ENCODE peak calls at places on chromosome 1, in ten cellular contexts. K, C, P, Q, F, E, G, B, Z and Y are unnamed samples.

GRCh38 chr1:53754484-53755312 is 15.7 kb upstream of the GLIS1 start:
- DNase-seq in E (no peak), G (peak), B (no peak), K (no peak), F (peak), P (no peak), Z (peak), Q (peak), C (peak), Y (no peak)

GRCh38 chr1:50308883-50309282 is 114.4 kb downstream of the DMRTA2 start:
- DNase-seq in Q (peak), C (peak), K (no peak), G (peak), F (no peak), B (peak), Z (peak), P (no peak), E (peak), Y (no peak)

GRCh38 chr1:230105754-230106625 is 39.0 kb downstream of the GALNT2 start:
- DNase-seq in B (no peak), P (no peak), K (no peak), Q (peak), F (peak), G (peak), Z (peak), C (peak), E (peak), Y (no peak)

GRCh38 chr1:198764748-198765147 is 125.9 kb downstream of the PTPRC start:
- DNase-seq in E (no peak), P (no peak), B (no peak), F (no peak), C (peak), G (peak), Z (no peak), K (no peak), Q (no peak), Y (no peak)

GRCh38 chr1:162709870-162710269 is 77.6 kb downstream of the DDR2 start:
- DNase-seq in G (peak), Z (no peak), F (no peak), K (no peak), P (no peak), E (no peak), Q (no peak), B (no peak), C (peak), Y (no peak)

GRCh38 chr1:15137807-15138206 is 15.7 kb upstream of the TMEM51 start:
- DNase-seq in K (no peak), P (no peak), E (no peak), F (no peak), C (no peak), G (no peak), Z (no peak), B (no peak), Q (no peak), Y (no peak)

GRCh38 chr1:30663596-30664091 is 59.7 kb downstream of the MATN1 start:
- DNase-seq in Z (no peak), Q (no peak), P (peak), K (no peak), E (no peak), B (no peak), F (peak), G (no peak), C (no peak), Y (no peak)

GRCh38 chr1:245678866-245679411 is 524.2 kb downstream of the KIF26B start:
- DNase-seq in B (no peak), G (no peak), K (no peak), E (no peak), F (no peak), Q (no peak), P (no peak), Z (no peak), C (no peak), Y (no peak)

GRCh38 chr1:210231846-210232523 is 611 bp upstream of the SERTAD4 start:
- DNase-seq in G (peak), E (peak), F (peak), K (peak), Q (peak), P (no peak), Z (peak), C (no peak), B (peak), Y (no peak)

GRCh38 chr1:76302711-76303347 is 228.3 kb downstream of the ST6GALNAC3 start:
- DNase-seq in P (no peak), G (peak), Z (no peak), Q (no peak), B (no peak), C (peak), F (no peak), E (no peak), K (no peak), Y (no peak)

GRCh38 chr1:53341961-53342707 is 14.3 kb upstream of the LRP8 start:
- DNase-seq in F (no peak), Z (no peak), C (no peak), B (no peak), G (no peak), P (no peak), Q (no peak), K (no peak), E (no peak), Y (no peak)

GRCh38 chr1:38741341-38741740 is 118.2 kb downstream of the RRAGC start:
- DNase-seq in E (no peak), P (no peak), K (no peak), Z (no peak), Q (peak), F (no peak), C (no peak), B (no peak), G (peak), Y (no peak)

GRCh38 chr1:30672661-30673060 is 50.7 kb downstream of the MATN1 start:
- DNase-seq in E (no peak), Z (no peak), P (no peak), C (no peak), Q (no peak), K (no peak), G (no peak), F (no peak), B (no peak), Y (no peak)

GRCh38 chr1:109759513-109760334 is 4.0 kb downstream of the EPS8L3 start:
- DNase-seq in B (no peak), P (no peak), E (no peak), G (no peak), Z (no peak), F (no peak), C (no peak), K (peak), Q (no peak), Y (no peak)

GRCh38 chr1:159079518-159079917 is 3.0 kb upstream of the AIM2 start:
- DNase-seq in B (no peak), Z (peak), K (no peak), E (no peak), P (no peak), Q (no peak), F (no peak), C (no peak), G (no peak), Y (no peak)

GRCh38 chr1:78836736-78837135 is 169.8 kb downstream of the ADGRL4 start:
- DNase-seq in G (peak), K (no peak), P (no peak), Z (no peak), B (no peak), E (no peak), C (no peak), Q (peak), F (peak), Y (no peak)

GRCh38 chr1:1833916-1834325 is 55.7 kb upstream of the NADK start:
- DNase-seq in K (no peak), B (no peak), Z (no peak), Q (no peak), C (peak), G (peak), P (no peak), F (no peak), E (peak), Y (no peak)

GRCh38 chr1:90204036-90204594 is 209.2 kb downstream of the ZNF326 start:
- DNase-seq in B (no peak), K (no peak), Q (no peak), G (no peak), F (no peak), P (no peak), C (no peak), Z (no peak), E (no peak), Y (no peak)

GRCh38 chr1:79531790-79532189 is 525.3 kb upstream of the ADGRL4 start:
- DNase-seq in Q (no peak), F (no peak), P (no peak), E (no peak), C (no peak), K (no peak), Z (no peak), B (no peak), G (no peak), Y (no peak)

GRCh38 chr1:197146108-197147095 is at the start of gene ASPM:
- DNase-seq in Q (peak), E (peak), F (peak), G (peak), B (peak), K (peak), P (peak), C (peak), Z (peak), Y (peak)

GRCh38 chr1:147902183-147902845 is at the start of gene GJA8:
- DNase-seq in P (no peak), B (no peak), C (no peak), Z (no peak), K (no peak), E (no peak), G (no peak), Q (no peak), F (no peak), Y (no peak)

GRCh38 chr1:55040083-55040952 is 970 bp downstream of the PCSK9 start:
- DNase-seq in F (peak), Z (peak), G (no peak), E (no peak), C (no peak), P (no peak), Q (no peak), B (no peak), K (no peak), Y (no peak)
- H3K4me3 ChIP-seq in F (peak), Z (peak), G (peak), E (peak), C (no peak), P (peak), Q (no peak), B (no peak), K (peak), Y (peak)

GRCh38 chr1:10866314-10867091 is 70.1 kb upstream of the CASZ1 start:
- DNase-seq in F (peak), G (peak), Q (peak), K (peak), Z (no peak), P (peak), C (peak), E (peak), B (no peak), Y (no peak)
- H3K4me3 ChIP-seq in F (peak), G (peak), Q (peak), K (peak), Z (peak), P (peak), C (peak), E (peak), B (peak), Y (peak)

DNA sequence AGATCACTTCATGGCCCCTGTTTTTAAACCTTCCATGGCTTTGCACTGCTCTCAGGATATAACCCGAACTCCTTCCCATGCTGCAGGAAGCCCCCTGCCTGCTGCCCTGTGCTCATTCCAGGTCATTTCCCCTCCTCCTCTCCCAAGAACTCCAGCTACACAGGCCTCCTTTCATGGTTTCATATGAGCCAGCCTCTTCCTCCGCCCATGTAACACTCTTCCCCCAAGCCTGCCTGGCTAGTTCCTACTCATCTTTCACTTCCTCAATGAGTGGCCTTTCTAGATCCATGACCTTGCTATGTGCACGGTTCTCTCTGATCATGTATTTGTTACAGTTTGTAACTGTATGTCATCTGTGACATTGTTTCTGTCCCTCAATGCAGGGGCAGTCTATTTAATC is 3.1 kb upstream of the NCF2 start:
- DNase-seq in E (no peak), Z (no peak), K (no peak), P (no peak), G (no peak), C (no peak), F (no peak), B (no peak), Q (no peak), Y (no peak)
- H3K4me3 ChIP-seq in E (no peak), Z (no peak), K (no peak), P (no peak), G (no peak), C (no peak), F (no peak), B (no peak), Q (no peak), Y (no peak)

GRCh38 chr1:22852144-22852543 is 120.5 kb downstream of the LACTBL1 start:
- DNase-seq in F (no peak), B (no peak), C (no peak), K (no peak), E (no peak), Z (no peak), P (peak), G (no peak), Q (no peak), Y (no peak)

GRCh38 chr1:22854688-22855565 is 117.7 kb downstream of the LACTBL1 start:
- DNase-seq in K (no peak), B (no peak), E (no peak), Z (no peak), C (no peak), G (no peak), Q (no peak), F (no peak), P (peak), Y (peak)

GRCh38 chr1:22853651-22854185 is 118.9 kb downstream of the LACTBL1 start:
- DNase-seq in B (no peak), G (no peak), F (no peak), P (peak), Z (no peak), E (no peak), Q (no peak), C (no peak), K (no peak), Y (no peak)

GRCh38 chr1:22857661-22858060 is 115.0 kb downstream of the LACTBL1 start:
- DNase-seq in B (no peak), Z (no peak), K (no peak), P (peak), C (no peak), G (no peak), Q (no peak), F (no peak), E (no peak), Y (no peak)

DNA sequence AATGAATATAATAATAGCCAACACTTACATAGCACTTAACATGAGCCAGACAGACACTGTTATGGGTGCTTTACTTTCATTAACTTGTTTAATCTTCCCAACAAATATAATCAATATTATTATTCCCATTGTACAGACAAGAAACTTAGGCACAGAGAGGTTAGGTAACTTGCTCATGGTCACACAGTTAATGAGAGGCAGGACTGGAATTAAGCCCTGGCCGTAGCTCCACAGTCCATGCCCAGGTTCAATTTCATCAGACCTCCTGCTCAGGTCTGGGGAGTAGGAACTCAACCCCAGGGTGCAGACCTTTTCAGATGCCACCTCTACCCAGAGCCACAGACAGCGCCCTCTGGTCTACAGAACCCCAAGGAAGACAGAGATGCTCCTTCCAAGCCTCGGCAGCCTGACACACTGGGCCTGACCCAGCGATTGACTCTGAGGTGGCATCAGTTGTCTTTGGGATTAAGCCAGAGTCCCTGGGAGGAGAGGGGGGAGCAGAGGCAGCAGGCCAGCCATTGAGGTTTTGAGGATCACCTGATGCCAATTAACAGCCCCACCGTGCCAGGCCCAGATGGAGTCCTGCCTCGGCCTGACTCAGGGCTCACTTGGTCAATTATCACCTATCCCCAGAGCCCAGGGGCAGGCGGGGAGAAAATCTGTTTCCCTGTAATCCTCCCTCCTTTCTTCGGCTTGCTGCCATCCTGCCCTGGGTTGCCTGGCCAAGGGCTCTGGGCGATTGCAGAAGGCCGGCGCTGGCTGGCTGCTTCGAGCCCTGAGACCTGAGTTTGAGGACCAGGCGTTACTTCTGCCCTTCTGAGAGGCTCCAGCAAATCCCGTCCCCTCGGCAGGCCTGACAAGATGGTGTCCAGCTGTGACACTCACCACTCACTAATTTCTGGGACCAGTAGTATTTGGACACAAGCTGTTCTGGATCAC is 116.7 kb downstream of the LACTBL1 start:
- DNase-seq in K (peak), E (no peak), Z (no peak), F (no peak), G (no peak), B (no peak), C (no peak), Q (no peak), P (peak), Y (no peak)
- H3K4me3 ChIP-seq in K (no peak), E (no peak), Z (no peak), F (no peak), G (no peak), B (no peak), C (no peak), Q (no peak), P (no peak), Y (no peak)

GRCh38 chr1:150196411-150196810 is 39.5 kb downstream of the ANP32E start:
- DNase-seq in E (no peak), F (no peak), Z (no peak), Q (no peak), C (no peak), G (no peak), K (no peak), B (no peak), P (no peak), Y (no peak)
- H3K4me3 ChIP-seq in E (no peak), F (no peak), Z (no peak), Q (no peak), C (no peak), G (no peak), K (no peak), B (no peak), P (no peak), Y (no peak)

GRCh38 chr1:206902702-206903101 is 5.5 kb downstream of the IL24 start:
- DNase-seq in C (no peak), F (no peak), P (no peak), E (no peak), Q (no peak), B (no peak), K (no peak), Z (no peak), G (no peak), Y (no peak)

GRCh38 chr1:206905295-206906164 is 8.3 kb downstream of the IL24 start:
- DNase-seq in B (no peak), P (no peak), Z (peak), E (peak), C (peak), K (no peak), Q (peak), G (peak), F (no peak), Y (no peak)

GRCh38 chr1:206901944-206902343 is 4.7 kb downstream of the IL24 start:
- DNase-seq in F (no peak), G (no peak), P (no peak), Z (no peak), E (no peak), C (no peak), B (no peak), Q (no peak), K (no peak), Y (no peak)

GRCh38 chr1:206904423-206905142 is 7.3 kb downstream of the IL24 start:
- DNase-seq in P (no peak), K (no peak), G (no peak), F (no peak), E (no peak), C (no peak), B (no peak), Z (no peak), Q (peak), Y (no peak)

DNA sequence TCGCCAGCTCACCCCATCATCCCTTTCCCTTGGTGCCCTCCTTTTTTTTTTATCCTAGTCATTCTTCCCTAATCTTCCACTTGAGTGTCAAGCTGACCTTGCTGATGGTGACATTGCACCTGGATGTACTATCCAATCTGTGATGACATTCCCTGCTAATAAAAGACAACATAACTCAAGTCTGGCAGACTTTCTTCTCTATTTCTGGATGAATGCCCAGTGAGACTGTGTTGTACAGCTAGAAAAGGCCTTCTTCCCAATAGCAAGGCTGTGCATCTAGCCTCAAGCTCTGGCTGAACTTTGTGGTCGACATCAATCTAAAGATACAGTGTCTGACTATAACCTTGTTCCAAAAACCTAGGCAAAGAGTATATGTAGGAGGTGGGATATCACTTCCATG is 6.4 kb downstream of the IL24 start:
- DNase-seq in E (no peak), Z (no peak), F (no peak), Q (peak), B (no peak), G (peak), C (peak), K (no peak), P (no peak), Y (no peak)
- H3K4me3 ChIP-seq in E (no peak), Z (no peak), F (no peak), Q (no peak), B (no peak), G (no peak), C (no peak), K (no peak), P (no peak), Y (no peak)